ENCODE peak calls at places on chromosomes 3 and 15, in five cellular contexts. T, D, J, V and L are unnamed samples.

GRCh38 chr15:95511680-95512079 is 818.8 kb upstream of the NR2F2 start:
- DNase-seq in T (no peak), D (no peak), J (no peak), V (no peak), L (no peak)

GRCh38 chr3:56314842-56315241 is 153.4 kb downstream of the ERC2 start:
- DNase-seq in T (no peak), D (no peak), J (peak; percentile 23), V (no peak), L (no peak)

GRCh38 chr3:171225698-171226097 is 199.2 kb upstream of the SLC2A2 start:
- DNase-seq in T (peak; percentile 26), D (no peak), J (no peak), V (no peak), L (no peak)

GRCh38 chr3:31882431-31882830 is 98.6 kb downstream of the OSBPL10 start:
- DNase-seq in T (no peak), D (no peak), J (no peak), V (no peak), L (no peak)

GRCh38 chr3:115169808-115170207 is 22.7 kb upstream of the ZBTB20 start:
- DNase-seq in T (no peak), D (no peak), J (no peak), V (no peak), L (no peak)

GRCh38 chr3:68878322-68878721 is 54.0 kb downstream of the TAFA4 start:
- DNase-seq in T (no peak), D (no peak), J (peak; percentile 50), V (peak; percentile 16), L (no peak)

GRCh38 chr3:40237892-40238571 is 71.5 kb upstream of the EIF1B start:
- DNase-seq in T (no peak), D (no peak), J (peak; percentile 78), V (no peak), L (no peak)

GRCh38 chr15:81327526-81327925 is 3.6 kb upstream of the STARD5 start:
- DNase-seq in T (peak; percentile 65), D (no peak), J (no peak), V (no peak), L (no peak)

GRCh38 chr3:167852216-167852615 is 116.7 kb downstream of the SERPINI1 start:
- DNase-seq in T (no peak), D (no peak), J (no peak), V (no peak), L (no peak)

GRCh38 chr15:99305761-99306505 is 54.7 kb downstream of the LRRC28 start:
- DNase-seq in T (no peak), D (no peak), J (peak; percentile 58), V (no peak), L (no peak)

GRCh38 chr3:29314727-29315088 is 33.8 kb downstream of the RBMS3 start:
- DNase-seq in T (no peak), D (no peak), J (no peak), V (no peak), L (no peak)

GRCh38 chr3:13012228-13012691 is 61.0 kb downstream of the IQSEC1 start:
- DNase-seq in T (peak; percentile 81), D (no peak), J (no peak), V (peak; percentile 77), L (peak; percentile 78)

GRCh38 chr3:138389841-138390581 is 41.6 kb downstream of the MRAS start:
- DNase-seq in T (no peak), D (peak; percentile 76), J (peak; percentile 14), V (no peak), L (no peak)

GRCh38 chr3:184751204-184751809 is 39.4 kb upstream of the MAGEF1 start:
- DNase-seq in T (no peak), D (no peak), J (no peak), V (no peak), L (no peak)

GRCh38 chr3:136750922-136751258 is 1.3 kb downstream of the STAG1 start:
- DNase-seq in T (no peak), D (no peak), J (no peak), V (no peak), L (no peak)

GRCh38 chr15:50233192-50233736 is 32.3 kb downstream of the HDC start:
- DNase-seq in T (no peak), D (no peak), J (no peak), V (no peak), L (no peak)

GRCh38 chr3:51966486-51966885 is 768 bp downstream of the PCBP4 start:
- DNase-seq in T (no peak), D (no peak), J (no peak), V (no peak), L (no peak)
- H3K4me3 ChIP-seq in T (peak overlapping the region; percentile 69), D (peak overlapping the region; percentile 61), J (peak overlapping the region; percentile 57), V (no peak overlapping the region), L (peak overlapping the region; percentile 72)

GRCh38 chr15:26242565-26242964 is 379.4 kb upstream of the ATP10A start:
- DNase-seq in T (no peak), D (no peak), J (no peak), V (no peak), L (no peak)
- H3K9me3 ChIP-seq in T (no peaks in the 10 kb centered on the region), D (peaks cover 13% of the 10 kb centered on the region), J (no peaks in the 10 kb centered on the region), V (no peaks in the 10 kb centered on the region), L (no peaks in the 10 kb centered on the region)

GRCh38 chr15:92951800-92952199 is 51.7 kb downstream of the CHD2 start:
- DNase-seq in T (no peak), D (no peak), J (no peak), V (no peak), L (no peak)
- H3K79me2 ChIP-seq in T (peaks cover 14% of the 10 kb centered on the region), D (peaks cover 91% of the 10 kb centered on the region), J (peaks cover 80% of the 10 kb centered on the region), V (no peaks in the 10 kb centered on the region), L (peaks cover 59% of the 10 kb centered on the region)

DNA sequence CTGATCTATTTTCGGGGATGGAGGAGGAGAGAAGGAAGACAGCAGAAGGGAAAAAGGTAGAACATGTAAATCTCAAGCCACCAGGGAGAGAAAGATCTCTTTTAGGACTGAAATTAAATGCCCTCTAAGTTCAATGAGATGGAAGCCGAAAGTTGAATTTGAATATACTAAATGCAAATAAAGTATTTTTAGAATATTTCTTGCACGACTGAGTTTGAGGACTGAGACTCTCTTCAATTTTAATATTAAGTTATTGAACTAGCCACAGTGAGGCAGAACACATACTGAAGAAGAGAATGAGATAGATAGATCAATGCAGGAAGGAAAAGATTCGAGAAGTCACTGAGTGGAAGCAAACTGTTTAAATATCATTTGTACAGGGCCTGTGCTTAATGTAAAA is 399.9 kb upstream of the CBLB start:
- DNase-seq in T (no peak), D (no peak), J (no peak), V (peak; percentile 40), L (no peak)
- H3K4me3 ChIP-seq in T (no peak overlapping the region), D (no peak overlapping the region), J (no peak overlapping the region), V (peak overlapping the region; percentile 35), L (no peak overlapping the region)

GRCh38 chr15:24676431-24676830 is 856 bp downstream of the NPAP1 start:
- DNase-seq in T (no peak), D (no peak), J (peak; percentile 27), V (no peak), L (no peak)

GRCh38 chr15:24678485-24678884 is 2.9 kb downstream of the NPAP1 start:
- DNase-seq in T (no peak), D (no peak), J (peak; percentile 8), V (no peak), L (peak; percentile 21)

GRCh38 chr15:24675332-24676144 is at the start of gene NPAP1:
- DNase-seq in T (no peak), D (no peak), J (no peak), V (no peak), L (no peak)
- H3K9me3 ChIP-seq in T (no peaks in the 10 kb centered on the region), D (peaks cover 7% of the 10 kb centered on the region), J (peaks cover 5% of the 10 kb centered on the region), V (no peaks in the 10 kb centered on the region), L (peaks cover 10% of the 10 kb centered on the region)